ENCODE peak calls at places on chromosomes 16 and 17, in seven cellular contexts. M, C, Y, G, L, H and U are unnamed samples.
A peak's percentile ranks its signal among the peaks of the same experiment; 100 is the strongest.

GRCh38 chr17:72772331-72772821 is 320.1 kb downstream of the SLC39A11 start:
- DNase-seq in M (no peak), H (no peak), L (peak; percentile 10), C (no peak), Y (no peak), G (no peak), U (no peak)

GRCh38 chr16:82995927-82996441 is 369.2 kb downstream of the CDH13 start:
- DNase-seq in G (no peak), L (peak; percentile 23), M (peak; percentile 57), H (no peak), Y (peak; percentile 82), C (peak; percentile 79), U (peak; percentile 93)

GRCh38 chr17:66537518-66537917 is 235.1 kb downstream of the PRKCA start:
- DNase-seq in C (no peak), H (no peak), Y (no peak), L (no peak), M (no peak), G (no peak), U (no peak)

GRCh38 chr16:89320717-89321501 is 103.4 kb downstream of the ZNF778 start:
- DNase-seq in M (no peak), C (peak; percentile 43), Y (peak; percentile 78), H (no peak), L (peak; percentile 80), G (no peak), U (no peak)

GRCh38 chr16:85010446-85010930 is 847 bp downstream of the ZDHHC7 start:
- DNase-seq in M (no peak), H (no peak), G (no peak), Y (no peak), C (no peak), L (no peak), U (no peak)

GRCh38 chr16:19524356-19524865 is 669 bp downstream of the CCP110 start:
- DNase-seq in H (no peak), M (no peak), L (no peak), G (no peak), C (peak; percentile 27), Y (no peak), U (peak; percentile 17)

GRCh38 chr17:41009301-41009760 is 403 bp upstream of the KRTAP3-1 start:
- DNase-seq in L (no peak), Y (peak; percentile 18), G (no peak), H (no peak), C (no peak), M (no peak), U (no peak)

GRCh38 chr16:3513892-3514600 is 13.2 kb downstream of the CLUAP1 start:
- DNase-seq in Y (no peak), C (no peak), H (no peak), L (no peak), M (no peak), G (no peak), U (no peak)

GRCh38 chr16:81647527-81647926 is 131.6 kb upstream of the PLCG2 start:
- DNase-seq in Y (peak; percentile 90), H (no peak), M (no peak), G (no peak), L (no peak), C (no peak), U (peak; percentile 64)

GRCh38 chr17:36653374-36653773 is 52.0 kb downstream of the MRM1 start:
- DNase-seq in C (no peak), H (no peak), G (no peak), L (no peak), M (no peak), Y (no peak), U (no peak)

GRCh38 chr17:82780981-82781893 is 29.4 kb downstream of the TBCD start:
- DNase-seq in Y (no peak), M (no peak), L (no peak), C (no peak), H (no peak), G (no peak), U (no peak)

GRCh38 chr17:79005063-79005861 is 4.3 kb downstream of the CANT1 start:
- DNase-seq in Y (no peak), M (no peak), G (peak; percentile 73), L (peak; percentile 88), C (no peak), H (no peak), U (peak; percentile 54)

GRCh38 chr16:80027007-80027965 is 426.7 kb upstream of the MAF start:
- DNase-seq in Y (peak; percentile 99), G (peak; percentile 77), H (peak; percentile 40), L (peak; percentile 40), C (no peak), M (peak; percentile 79), U (peak; percentile 48)

GRCh38 chr16:67667434-67667816 is 811 bp downstream of the C16orf86 start:
- DNase-seq in G (no peak), C (no peak), M (no peak), Y (no peak), L (no peak), H (no peak), U (no peak)

GRCh38 chr16:84687715-84688114 is 12.1 kb upstream of the USP10 start:
- DNase-seq in G (no peak), H (no peak), L (no peak), Y (peak; percentile 62), C (no peak), M (no peak), U (peak; percentile 78)

GRCh38 chr17:7632492-7632894 is 2.6 kb downstream of the SHBG start:
- DNase-seq in M (no peak), C (peak; percentile 1), G (no peak), L (peak; percentile 40), Y (peak; percentile 59), H (peak; percentile 68), U (peak; percentile 65)

GRCh38 chr17:8277317-8277716 is 11.2 kb upstream of the RANGRF start:
- DNase-seq in H (no peak), C (no peak), M (no peak), G (no peak), Y (no peak), L (no peak), U (no peak)

GRCh38 chr16:86992587-86992986 is 324.6 kb downstream of the C16orf95 start:
- DNase-seq in H (no peak), M (no peak), Y (no peak), G (peak; percentile 5), L (no peak), C (no peak), U (no peak)

GRCh38 chr16:22977294-22977697 is 163.3 kb downstream of the HS3ST2 start:
- DNase-seq in G (no peak), L (no peak), H (peak; percentile 16), C (peak; percentile 6), Y (peak; percentile 3), M (no peak), U (peak; percentile 20)

GRCh38 chr16:48687421-48688038 is 77.5 kb upstream of the N4BP1 start:
- DNase-seq in Y (peak; percentile 74), H (peak; percentile 75), L (peak; percentile 18), C (peak; percentile 86), G (peak; percentile 35), M (peak; percentile 33), U (peak; percentile 80)

GRCh38 chr17:43406676-43407645 is 8.2 kb downstream of the ARL4D start:
- DNase-seq in C (no peak), G (no peak), H (no peak), Y (peak; percentile 75), L (no peak), M (no peak), U (no peak)

GRCh38 chr16:3457434-3458252 is 14.2 kb downstream of the NAA60 start:
- DNase-seq in G (peak; percentile 88), C (peak; percentile 95), L (peak; percentile 90), H (peak; percentile 99), M (peak; percentile 56), Y (peak; percentile 78), U (peak; percentile 94)

GRCh38 chr17:50423553-50424159 is 2.4 kb upstream of the ACSF2 start:
- DNase-seq in L (no peak), H (peak; percentile 53), M (no peak), Y (peak; percentile 99), C (no peak), G (peak; percentile 64), U (peak; percentile 90)

GRCh38 chr17:74633261-74633783 is 9.8 kb upstream of the CD300E start:
- DNase-seq in M (no peak), G (no peak), L (no peak), H (no peak), C (no peak), Y (no peak), U (no peak)

GRCh38 chr17:38898291-38898679 is 27.1 kb upstream of the LASP1NB start:
- DNase-seq in G (no peak), H (no peak), L (peak; percentile 62), Y (no peak), C (no peak), M (no peak), U (no peak)

GRCh38 chr16:1792836-1793577 is 498 bp downstream of the IGFALS start:
- DNase-seq in L (no peak), G (peak; percentile 30), H (no peak), M (no peak), C (no peak), Y (no peak), U (no peak)

GRCh38 chr16:21301168-21301894 is 23.2 kb upstream of the CRYM start:
- DNase-seq in G (peak; percentile 83), Y (peak; percentile 83), M (no peak), L (peak; percentile 92), C (peak; percentile 49), H (peak; percentile 76), U (peak; percentile 75)

GRCh38 chr17:66667491-66668030 is 167.4 kb upstream of the CACNG5 start:
- DNase-seq in M (no peak), G (no peak), Y (no peak), L (no peak), H (no peak), C (no peak), U (no peak)

GRCh38 chr16:88688013-88688778 is 1.9 kb upstream of the SNAI3 start:
- DNase-seq in L (peak; percentile 40), M (no peak), G (peak; percentile 57), C (peak; percentile 33), H (no peak), Y (no peak), U (no peak)

GRCh38 chr17:15409721-15410247 is 57.6 kb downstream of the CDRT4 start:
- DNase-seq in M (peak; percentile 32), C (no peak), G (no peak), Y (peak; percentile 87), L (peak; percentile 21), H (no peak), U (no peak)

GRCh38 chr16:69311533-69312388 is 611 bp downstream of the VPS4A start:
- DNase-seq in H (peak; percentile 31), M (no peak), C (peak; percentile 29), Y (peak; percentile 30), G (no peak), L (peak; percentile 46), U (peak; percentile 41)

GRCh38 chr17:75645889-75646625 is 12.8 kb downstream of the SMIM5 start:
- DNase-seq in C (no peak), L (peak; percentile 89), M (no peak), Y (peak; percentile 77), H (no peak), G (peak; percentile 82), U (peak; percentile 84)